ENCODE peak calls at places on chromosomes 12 and 14, in six cellular contexts. N is H1, V is upper lobe of left lung, P is vagina, R is A549, S is heart left ventricle. X is an unnamed sample.

GRCh38 chr12:64673490-64674169 is 63.3 kb downstream of the RASSF3 start:
- DNase-seq in N (no peak), V (no peak), P (no peak), R (no peak), S (no peak), X (peak; percentile 53)

GRCh38 chr14:53663709-53664108 is 292.9 kb downstream of the BMP4 start:
- DNase-seq in N (peak; percentile 25), V (no peak), P (no peak), R (peak; percentile 50), S (peak; percentile 19), X (peak; percentile 16)

GRCh38 chr14:75871181-75871880 is 110.5 kb downstream of the TGFB3 start:
- DNase-seq in N (no peak), V (no peak), P (no peak), R (no peak), S (no peak), X (no peak)

GRCh38 chr12:26523708-26524150 is 309.3 kb downstream of the ITPR2 start:
- DNase-seq in N (no peak), V (no peak), P (no peak), R (no peak), S (peak; percentile 84), X (peak; percentile 80)

GRCh38 chr12:16726879-16727278 is 120.9 kb upstream of the LMO3 start:
- DNase-seq in N (no peak), V (no peak), P (no peak), R (no peak), S (no peak), X (no peak)

GRCh38 chr12:66960704-66961690 is 282.1 kb upstream of the GRIP1 start:
- DNase-seq in N (no peak), V (no peak), P (no peak), R (no peak), S (no peak), X (no peak)

GRCh38 chr14:88323520-88324199 is 591 bp upstream of the KCNK10 start:
- DNase-seq in N (no peak), V (peak; percentile 86), P (no peak), R (no peak), S (no peak), X (no peak)

GRCh38 chr14:33765251-33765650 is 185.6 kb downstream of the EGLN3 start:
- DNase-seq in N (no peak), V (no peak), P (no peak), R (no peak), S (peak; percentile 30), X (no peak)

GRCh38 chr14:85764809-85765208 is 234.9 kb downstream of the FLRT2 start:
- DNase-seq in N (no peak), V (no peak), P (no peak), R (no peak), S (no peak), X (no peak)

GRCh38 chr14:51079085-51079484 is 15.8 kb downstream of the TRIM9 start:
- DNase-seq in N (no peak), V (no peak), P (no peak), R (no peak), S (no peak), X (no peak)

GRCh38 chr14:51081712-51082111 is 13.2 kb downstream of the TRIM9 start:
- DNase-seq in N (no peak), V (no peak), P (no peak), R (no peak), S (no peak), X (no peak)

GRCh38 chr14:51081209-51081608 is 13.7 kb downstream of the TRIM9 start:
- DNase-seq in N (no peak), V (no peak), P (no peak), R (no peak), S (no peak), X (no peak)

GRCh38 chr14:51080622-51081021 is 14.3 kb downstream of the TRIM9 start:
- DNase-seq in N (no peak), V (no peak), P (no peak), R (no peak), S (no peak), X (no peak)

GRCh38 chr14:51079489-51079888 is 15.4 kb downstream of the TRIM9 start:
- DNase-seq in N (no peak), V (no peak), P (no peak), R (no peak), S (no peak), X (no peak)
- H3K27ac ChIP-seq in N (no peak overlapping the region), V (no peak overlapping the region), P (no peak overlapping the region), R (peak overlapping the region; percentile 57), S (no peak overlapping the region), X (no peak overlapping the region)

DNA sequence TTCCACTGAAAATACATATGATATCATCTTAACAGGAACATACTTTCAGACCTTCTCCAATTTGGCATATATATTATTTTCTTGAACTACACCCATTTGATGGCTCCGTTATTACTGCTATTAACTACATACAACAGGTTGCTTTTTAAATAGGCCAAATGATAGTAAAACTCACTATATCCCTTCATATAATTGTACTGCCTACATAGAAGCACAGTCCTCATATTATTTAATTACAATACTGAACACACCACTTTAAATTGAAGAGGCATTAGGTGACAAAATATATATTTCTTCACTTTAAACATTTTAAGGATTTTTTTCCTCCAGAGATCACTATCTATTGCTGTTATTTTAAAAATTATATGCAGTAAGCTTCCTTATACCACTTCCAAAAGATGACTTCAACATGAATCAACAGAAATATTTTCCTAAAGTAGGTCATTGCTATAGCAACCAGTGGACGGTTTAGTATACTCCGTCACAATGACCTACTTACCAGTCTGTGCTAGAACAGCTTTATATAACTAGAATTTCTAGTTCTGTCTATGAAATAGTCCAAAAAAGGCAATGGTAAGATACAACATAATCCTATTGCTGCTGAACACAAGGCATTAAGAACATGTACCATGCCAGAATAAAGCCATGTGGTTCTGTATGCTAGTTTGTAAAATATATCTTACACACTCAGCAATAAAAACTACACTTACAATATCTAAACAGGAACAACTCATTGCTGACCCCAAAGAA is 40.5 kb upstream of the MTERF2 start:
- DNase-seq in N (no peak), V (no peak), P (no peak), R (peak; percentile 87), S (no peak), X (peak; percentile 22)
- TF ChIP-seq POLR2A in N (no peak), V (no peak), P (no peak), R (no peak), S (no peak), X (no peak)

GRCh38 chr14:102431751-102432150 is 69.0 kb downstream of the TECPR2 start:
- DNase-seq in N (no peak), V (no peak), P (no peak), R (no peak), S (no peak), X (no peak)
- H3K27ac ChIP-seq in N (no peak overlapping the region), V (no peak overlapping the region), P (no peak overlapping the region), R (no peak overlapping the region), S (no peak overlapping the region), X (no peak overlapping the region)

GRCh38 chr12:116661341-116661740 is 76.5 kb downstream of the SPRING1 start:
- DNase-seq in N (no peak), V (no peak), P (no peak), R (no peak), S (no peak), X (no peak)

GRCh38 chr12:116657921-116658495 is 79.9 kb downstream of the SPRING1 start:
- DNase-seq in N (no peak), V (no peak), P (no peak), R (no peak), S (no peak), X (no peak)

GRCh38 chr12:116654216-116654743 is 83.6 kb downstream of the SPRING1 start:
- DNase-seq in N (no peak), V (no peak), P (no peak), R (no peak), S (no peak), X (no peak)

GRCh38 chr12:116659771-116660481 is 77.9 kb downstream of the SPRING1 start:
- DNase-seq in N (no peak), V (no peak), P (no peak), R (no peak), S (no peak), X (no peak)

DNA sequence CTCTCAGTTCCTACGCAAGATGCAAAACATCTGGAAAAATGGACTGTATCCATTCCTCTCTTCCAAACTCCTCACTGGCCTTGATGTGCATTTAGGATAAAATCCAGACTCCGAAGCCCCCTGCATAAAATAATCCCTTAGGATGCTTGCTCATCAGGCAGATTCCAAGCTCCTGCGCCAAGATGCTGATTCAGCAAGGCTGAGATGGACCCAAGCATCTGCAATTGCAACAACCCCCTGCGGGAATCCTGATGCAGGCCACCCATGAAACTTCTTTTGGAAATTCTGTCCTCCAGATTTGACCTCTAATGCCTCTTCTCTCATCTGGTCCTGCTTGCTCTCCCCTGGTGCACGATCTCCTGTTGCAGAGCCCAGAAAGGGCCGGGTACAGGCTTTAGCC is 81.5 kb downstream of the SPRING1 start:
- DNase-seq in N (no peak), V (no peak), P (no peak), R (no peak), S (no peak), X (no peak)
- TF ChIP-seq POLR2A in N (no peak), V (no peak), P (no peak), R (no peak), S (no peak), X (no peak)

GRCh38 chr12:87272846-87273245 is 756.4 kb downstream of the C12orf50 start:
- DNase-seq in N (no peak), V (no peak), P (no peak), R (no peak), S (no peak), X (no peak)

GRCh38 chr12:87266305-87266704 is 762.9 kb downstream of the C12orf50 start:
- DNase-seq in N (no peak), V (no peak), P (no peak), R (peak; percentile 27), S (no peak), X (no peak)

GRCh38 chr12:87274594-87275245 is 754.5 kb downstream of the C12orf50 start:
- DNase-seq in N (no peak), V (no peak), P (no peak), R (peak; percentile 42), S (no peak), X (no peak)

DNA sequence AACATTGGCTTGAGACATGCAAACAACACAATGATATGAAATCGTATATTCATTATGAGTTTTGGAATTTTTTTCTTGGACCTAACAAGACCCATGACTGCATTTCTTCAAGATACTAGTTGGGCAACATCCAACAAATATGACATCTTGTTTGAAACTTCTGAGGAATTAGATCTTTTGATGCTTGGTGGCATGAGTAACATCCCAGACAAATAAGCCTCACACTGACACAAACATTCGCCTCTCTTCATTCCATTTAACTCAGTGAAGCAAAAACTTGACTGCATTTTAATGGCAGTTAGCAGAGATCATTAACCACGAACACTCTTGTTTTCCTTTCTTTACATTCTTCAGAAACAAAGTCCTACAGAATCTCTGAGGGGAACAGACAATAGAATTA is 758.3 kb downstream of the C12orf50 start:
- DNase-seq in N (no peak), V (no peak), P (no peak), R (peak; percentile 60), S (no peak), X (no peak)
- H3K27ac ChIP-seq in N (no peak overlapping the region), V (no peak overlapping the region), P (no peak overlapping the region), R (peak overlapping the region; percentile 59), S (no peak overlapping the region), X (no peak overlapping the region)

DNA sequence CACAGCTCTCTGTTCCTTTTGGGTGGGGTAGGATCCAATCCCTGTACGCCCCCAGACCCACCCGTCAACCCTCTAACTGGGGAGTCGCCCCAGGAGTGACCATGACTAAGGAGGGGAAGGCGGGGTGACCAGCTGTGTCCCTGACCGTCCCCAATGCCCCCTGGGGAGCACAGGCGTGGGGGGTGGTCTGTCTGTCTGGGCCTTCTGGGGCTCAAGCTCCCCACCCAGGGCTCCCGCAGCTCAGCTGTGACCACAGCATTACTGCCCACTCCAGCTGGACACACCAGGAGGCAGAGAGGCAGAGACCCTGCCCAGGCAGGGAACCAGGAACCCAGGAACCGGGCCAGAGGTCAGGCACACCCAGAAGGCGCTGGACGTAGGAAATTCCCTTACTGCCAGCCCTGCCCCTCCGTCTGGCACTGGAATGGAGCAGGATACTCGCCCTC is 871 bp downstream of the INF2 start:
- DNase-seq in N (no peak), V (peak; percentile 59), P (no peak), R (no peak), S (no peak), X (no peak)
- TF ChIP-seq POLR2A in N (no peak), V (no peak), P (no peak), R (no peak), S (no peak), X (no peak)

X was measured in uterus.